ENCODE peak calls at places on chromosomes 5 and 9, in six cellular contexts. R, Q, G, S, P and J are unnamed samples.

GRCh38 chr5:57482671-57483106 is at the start of gene ACTBL2:
- DNase-seq in R (no peak), P (no peak), S (no peak), G (no peak), Q (no peak), J (no peak)

GRCh38 chr5:1352231-1352825 is 7.4 kb upstream of the CLPTM1L start:
- DNase-seq in R (no peak), Q (no peak), S (no peak), P (no peak), G (no peak), J (no peak)

GRCh38 chr5:124741711-124742496 is 4.5 kb downstream of the ZNF608 start:
- DNase-seq in G (peak), S (no peak), Q (no peak), R (no peak), P (no peak), J (no peak)

GRCh38 chr5:111066261-111066938 is 5.1 kb upstream of the TSLP start:
- DNase-seq in G (no peak), P (no peak), R (no peak), Q (no peak), S (no peak), J (no peak)

GRCh38 chr9:14924821-14925220 is 14.6 kb upstream of the FREM1 start:
- DNase-seq in Q (no peak), R (no peak), G (no peak), S (peak), P (no peak), J (no peak)

GRCh38 chr9:5013379-5013778 is 28.3 kb downstream of the JAK2 start:
- DNase-seq in Q (no peak), P (no peak), S (no peak), G (no peak), R (no peak), J (no peak)

GRCh38 chr9:110971705-110972104 is 66.6 kb downstream of the LPAR1 start:
- DNase-seq in R (no peak), Q (no peak), G (no peak), P (no peak), S (no peak), J (no peak)

GRCh38 chr5:177502886-177503285 is 5.5 kb upstream of the PDLIM7 start:
- DNase-seq in S (no peak), G (no peak), P (no peak), Q (no peak), R (no peak), J (no peak)

GRCh38 chr5:58794875-58795274 is 212.0 kb downstream of the RAB3C start:
- DNase-seq in S (no peak), Q (no peak), R (peak), P (no peak), G (no peak), J (no peak)

DNA sequence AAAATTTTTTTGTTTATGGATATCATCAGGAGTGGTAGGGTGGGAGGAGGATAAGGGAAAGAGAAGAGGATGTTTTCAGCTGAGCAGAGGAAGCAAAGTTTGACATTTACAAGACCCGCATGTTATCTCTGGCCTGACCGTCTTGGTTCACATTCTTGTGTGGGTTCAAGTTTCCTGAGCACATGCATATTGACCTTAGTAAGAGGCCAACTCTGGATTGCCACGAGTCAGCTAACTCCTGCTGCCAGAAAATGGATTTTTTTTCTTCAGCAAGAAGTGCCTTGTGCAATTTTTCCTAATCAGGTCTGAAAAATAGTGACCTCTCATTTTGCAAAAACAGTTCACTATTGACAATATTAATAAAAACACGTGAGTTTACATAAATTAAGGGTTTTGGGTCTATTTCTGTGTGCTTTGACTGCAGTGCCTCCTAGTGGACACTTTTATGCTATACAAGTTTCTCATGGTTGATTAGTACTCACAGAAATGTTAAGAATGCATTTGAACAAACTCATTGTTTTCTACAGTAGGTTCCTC is 27.1 kb upstream of the BASP1 start:
- DNase-seq in Q (no peak), S (peak), P (peak), G (no peak), R (no peak), J (no peak)
- TF ChIP-seq POLR2A in Q (no peak), S (no peak), P (no peak), G (no peak), R (no peak), J (no peak)

DNA sequence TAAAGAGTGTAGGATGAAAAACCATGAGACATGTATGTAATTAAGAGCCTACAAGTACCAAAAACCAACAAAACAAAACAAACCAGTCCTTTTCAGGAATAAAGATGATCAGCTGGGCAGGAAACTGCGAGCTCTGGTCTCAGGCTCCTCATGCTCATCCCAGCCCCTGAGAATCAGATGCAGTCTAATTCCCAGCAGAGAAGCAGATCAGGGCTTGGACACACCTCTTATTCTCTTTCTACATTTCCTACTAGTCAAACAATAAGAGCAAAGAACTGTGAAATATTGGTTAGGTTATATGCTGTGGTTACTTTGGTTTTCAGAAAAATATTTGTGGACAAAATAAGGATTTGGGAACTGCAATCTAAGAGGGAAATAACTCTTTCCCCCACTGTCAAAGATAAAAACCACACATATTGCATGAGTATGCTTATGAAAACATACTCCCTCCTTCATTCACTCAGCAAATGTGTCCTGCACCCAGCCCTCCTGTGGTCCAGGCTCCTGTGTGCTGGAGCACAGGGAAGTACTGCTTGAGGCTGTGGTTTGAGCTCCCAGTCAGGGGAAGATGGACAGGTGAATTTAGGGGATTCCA is 164.5 kb upstream of the S1PR3 start:
- DNase-seq in G (no peak), R (no peak), P (no peak), Q (no peak), S (no peak), J (no peak)
- TF ChIP-seq TAF1 in G (no peak), R (no peak), P (no peak), Q (no peak), S (no peak), J (no peak)

DNA sequence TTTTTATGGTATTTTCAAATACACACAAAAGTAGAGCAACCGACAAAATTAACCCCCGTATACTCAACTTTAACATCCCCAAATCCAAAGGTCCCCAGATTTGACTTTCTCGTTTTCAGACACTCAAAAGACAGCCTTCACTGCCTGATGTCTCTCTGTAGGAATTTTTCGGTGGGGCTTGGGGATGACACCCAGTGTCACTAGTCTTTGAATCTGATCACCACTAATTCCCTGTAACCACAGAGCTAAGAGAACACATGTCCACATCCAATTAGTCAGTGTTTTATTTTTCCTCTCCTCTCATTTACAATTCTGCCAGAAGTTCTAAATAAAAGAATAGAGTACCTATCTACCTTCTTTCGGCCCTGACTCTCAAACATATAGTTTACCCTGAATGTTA is 324.6 kb downstream of the ARL15 start:
- DNase-seq in P (no peak), G (no peak), Q (no peak), S (no peak), R (no peak), J (no peak)
- TF ChIP-seq POLR2A in P (no peak), G (no peak), Q (no peak), S (no peak), R (no peak), J (no peak)

GRCh38 chr5:149205625-149206523 is 64.6 kb downstream of the ABLIM3 start:
- DNase-seq in G (peak), S (no peak), P (no peak), Q (no peak), R (no peak), J (no peak)

GRCh38 chr5:149206524-149207141 is 65.0 kb upstream of the AFAP1L1 start:
- DNase-seq in R (no peak), P (no peak), G (peak), S (no peak), Q (no peak), J (no peak)

GRCh38 chr5:149202910-149203451 is 61.7 kb downstream of the ABLIM3 start:
- DNase-seq in S (no peak), G (no peak), Q (no peak), P (no peak), R (no peak), J (no peak)

GRCh38 chr5:149201121-149201637 is 59.9 kb downstream of the ABLIM3 start:
- DNase-seq in G (peak), Q (no peak), R (no peak), S (peak), P (no peak), J (no peak)

GRCh38 chr5:149203896-149204544 is 62.7 kb downstream of the ABLIM3 start:
- DNase-seq in G (no peak), P (no peak), Q (no peak), R (no peak), S (no peak), J (no peak)
- TF ChIP-seq TAF1 in G (no peak), P (no peak), Q (no peak), R (no peak), S (no peak), J (no peak)

GRCh38 chr5:174724484-174725260 is at the start of gene MSX2:
- DNase-seq in S (no peak), P (no peak), G (peak), Q (no peak), R (no peak), J (no peak)
- TF ChIP-seq POLR2A in S (no peak), P (no peak), G (no peak), Q (no peak), R (no peak), J (no peak)